ENCODE peak calls at places on chromosomes 2 and 18, in eight cellular contexts. One of them, this sample, is unnamed.

GRCh38 chr2:235347691-235348090 is 146.2 kb upstream of the AGAP1 start:
- DNase-seq in AG09309: peak; percentile 52
- DNase-seq in pancreas: no peak
- DNase-seq in cardiac fibroblast: peak; percentile 42
- DNase-seq in colonic mucosa: no peak
- DNase-seq in heart left ventricle: no peak
- DNase-seq in tibial nerve: no peak
- DNase-seq in A549: peak; percentile 73
- DNase-seq in this sample: no peak

GRCh38 chr2:230172156-230172555 is 47.6 kb downstream of the SP110 start:
- DNase-seq in AG09309: no peak
- DNase-seq in pancreas: no peak
- DNase-seq in cardiac fibroblast: no peak
- DNase-seq in colonic mucosa: no peak
- DNase-seq in heart left ventricle: no peak
- DNase-seq in tibial nerve: no peak
- DNase-seq in A549: no peak
- DNase-seq in this sample: no peak

GRCh38 chr2:72214429-72215143 is 66.9 kb upstream of the CYP26B1 start:
- DNase-seq in AG09309: peak; percentile 64
- DNase-seq in pancreas: no peak
- DNase-seq in cardiac fibroblast: peak; percentile 60
- DNase-seq in colonic mucosa: no peak
- DNase-seq in heart left ventricle: no peak
- DNase-seq in tibial nerve: no peak
- DNase-seq in A549: peak; percentile 88
- DNase-seq in this sample: no peak

GRCh38 chr2:199015072-199015471 is 442.7 kb downstream of the SATB2 start:
- DNase-seq in AG09309: no peak
- DNase-seq in pancreas: no peak
- DNase-seq in cardiac fibroblast: no peak
- DNase-seq in colonic mucosa: no peak
- DNase-seq in heart left ventricle: no peak
- DNase-seq in tibial nerve: no peak
- DNase-seq in A549: no peak
- DNase-seq in this sample: no peak

GRCh38 chr2:2097549-2097948 is 233.5 kb downstream of the MYT1L start:
- DNase-seq in AG09309: no peak
- DNase-seq in pancreas: no peak
- DNase-seq in cardiac fibroblast: no peak
- DNase-seq in colonic mucosa: no peak
- DNase-seq in heart left ventricle: no peak
- DNase-seq in tibial nerve: no peak
- DNase-seq in A549: no peak
- DNase-seq in this sample: no peak

GRCh38 chr2:140892429-140892828 is 1238.4 kb downstream of the LRP1B start:
- DNase-seq in AG09309: no peak
- DNase-seq in pancreas: no peak
- DNase-seq in cardiac fibroblast: no peak
- DNase-seq in colonic mucosa: no peak
- DNase-seq in heart left ventricle: no peak
- DNase-seq in tibial nerve: no peak
- DNase-seq in A549: no peak
- DNase-seq in this sample: no peak

GRCh38 chr2:231785822-231786176 is 446 bp upstream of the COPS7B start:
- DNase-seq in AG09309: no peak
- DNase-seq in pancreas: no peak
- DNase-seq in cardiac fibroblast: no peak
- DNase-seq in colonic mucosa: no peak
- DNase-seq in heart left ventricle: no peak
- DNase-seq in tibial nerve: no peak
- DNase-seq in A549: no peak
- DNase-seq in this sample: no peak

GRCh38 chr2:14632133-14632936 is at the start of gene LRATD1:
- DNase-seq in AG09309: no peak
- DNase-seq in pancreas: peak; percentile 93
- DNase-seq in cardiac fibroblast: peak; percentile 15
- DNase-seq in colonic mucosa: peak; percentile 97
- DNase-seq in heart left ventricle: peak; percentile 78
- DNase-seq in tibial nerve: peak; percentile 63
- DNase-seq in A549: peak; percentile 53
- DNase-seq in this sample: peak; percentile 96

GRCh38 chr18:45637546-45638327 is 22.5 kb downstream of the SLC14A2 start:
- DNase-seq in AG09309: no peak
- DNase-seq in pancreas: no peak
- DNase-seq in cardiac fibroblast: no peak
- DNase-seq in colonic mucosa: no peak
- DNase-seq in heart left ventricle: no peak
- DNase-seq in tibial nerve: no peak
- DNase-seq in A549: no peak
- DNase-seq in this sample: no peak

GRCh38 chr2:25492726-25493125 is 151.0 kb upstream of the DNMT3A start:
- DNase-seq in AG09309: no peak
- DNase-seq in pancreas: no peak
- DNase-seq in cardiac fibroblast: no peak
- DNase-seq in colonic mucosa: no peak
- DNase-seq in heart left ventricle: no peak
- DNase-seq in tibial nerve: no peak
- DNase-seq in A549: no peak
- DNase-seq in this sample: no peak

GRCh38 chr2:54639609-54640008 is 83.9 kb upstream of the EML6 start:
- DNase-seq in AG09309: no peak
- DNase-seq in pancreas: no peak
- DNase-seq in cardiac fibroblast: peak; percentile 33
- DNase-seq in colonic mucosa: no peak
- DNase-seq in heart left ventricle: no peak
- DNase-seq in tibial nerve: no peak
- DNase-seq in A549: peak; percentile 31
- DNase-seq in this sample: no peak

GRCh38 chr18:33745396-33745795 is 167.4 kb downstream of the ASXL3 start:
- DNase-seq in AG09309: no peak
- DNase-seq in pancreas: no peak
- DNase-seq in cardiac fibroblast: no peak
- DNase-seq in colonic mucosa: no peak
- DNase-seq in heart left ventricle: no peak
- DNase-seq in tibial nerve: no peak
- DNase-seq in A549: no peak
- DNase-seq in this sample: no peak

GRCh38 chr2:232129483-232129882 is 168.0 kb downstream of the DIS3L2 start:
- DNase-seq in AG09309: no peak
- DNase-seq in pancreas: no peak
- DNase-seq in cardiac fibroblast: peak; percentile 49
- DNase-seq in colonic mucosa: no peak
- DNase-seq in heart left ventricle: no peak
- DNase-seq in tibial nerve: no peak
- DNase-seq in A549: no peak
- DNase-seq in this sample: no peak

GRCh38 chr18:13278231-13278630 is 59.7 kb downstream of the LDLRAD4 start:
- DNase-seq in AG09309: no peak
- DNase-seq in pancreas: no peak
- DNase-seq in cardiac fibroblast: no peak
- DNase-seq in colonic mucosa: no peak
- DNase-seq in heart left ventricle: no peak
- DNase-seq in tibial nerve: no peak
- DNase-seq in A549: no peak
- DNase-seq in this sample: no peak

GRCh38 chr18:63079114-63079513 is 240.5 kb downstream of the BCL2 start:
- DNase-seq in AG09309: no peak
- DNase-seq in pancreas: no peak
- DNase-seq in cardiac fibroblast: no peak
- DNase-seq in colonic mucosa: no peak
- DNase-seq in heart left ventricle: no peak
- DNase-seq in tibial nerve: no peak
- DNase-seq in A549: no peak
- DNase-seq in this sample: no peak

GRCh38 chr2:20490300-20491181 is 43.7 kb downstream of the RHOB start:
- DNase-seq in AG09309: peak; percentile 45
- DNase-seq in pancreas: peak; percentile 44
- DNase-seq in cardiac fibroblast: peak; percentile 92
- DNase-seq in colonic mucosa: no peak
- DNase-seq in heart left ventricle: no peak
- DNase-seq in tibial nerve: no peak
- DNase-seq in A549: peak; percentile 9
- DNase-seq in this sample: no peak

GRCh38 chr2:239978381-239978780 is 46.8 kb downstream of the NDUFA10 start:
- DNase-seq in AG09309: peak; percentile 90
- DNase-seq in pancreas: no peak
- DNase-seq in cardiac fibroblast: peak; percentile 77
- DNase-seq in colonic mucosa: no peak
- DNase-seq in heart left ventricle: no peak
- DNase-seq in tibial nerve: no peak
- DNase-seq in A549: no peak
- DNase-seq in this sample: no peak

GRCh38 chr2:181570833-181571661 is 85.9 kb downstream of the CERKL start:
- DNase-seq in AG09309: no peak
- DNase-seq in pancreas: no peak
- DNase-seq in cardiac fibroblast: peak; percentile 29
- DNase-seq in colonic mucosa: no peak
- DNase-seq in heart left ventricle: no peak
- DNase-seq in tibial nerve: no peak
- DNase-seq in A549: peak; percentile 14
- DNase-seq in this sample: no peak

GRCh38 chr2:46568212-46569009 is 89.0 kb downstream of the TMEM247 start:
- DNase-seq in AG09309: no peak
- DNase-seq in pancreas: no peak
- DNase-seq in cardiac fibroblast: no peak
- DNase-seq in colonic mucosa: no peak
- DNase-seq in heart left ventricle: no peak
- DNase-seq in tibial nerve: no peak
- DNase-seq in A549: no peak
- DNase-seq in this sample: no peak

GRCh38 chr18:56515522-56515921 is 122.9 kb downstream of the TXNL1 start:
- DNase-seq in AG09309: no peak
- DNase-seq in pancreas: no peak
- DNase-seq in cardiac fibroblast: no peak
- DNase-seq in colonic mucosa: no peak
- DNase-seq in heart left ventricle: no peak
- DNase-seq in tibial nerve: no peak
- DNase-seq in A549: no peak
- DNase-seq in this sample: no peak

GRCh38 chr2:68303033-68303901 is 16.5 kb downstream of the CNRIP1 start:
- DNase-seq in AG09309: no peak
- DNase-seq in pancreas: no peak
- DNase-seq in cardiac fibroblast: no peak
- DNase-seq in colonic mucosa: no peak
- DNase-seq in heart left ventricle: no peak
- DNase-seq in tibial nerve: no peak
- DNase-seq in A549: no peak
- DNase-seq in this sample: no peak

GRCh38 chr2:120624738-120625446 is 110.8 kb upstream of the GLI2 start:
- DNase-seq in AG09309: no peak
- DNase-seq in pancreas: no peak
- DNase-seq in cardiac fibroblast: no peak
- DNase-seq in colonic mucosa: no peak
- DNase-seq in heart left ventricle: no peak
- DNase-seq in tibial nerve: no peak
- DNase-seq in A549: no peak
- DNase-seq in this sample: no peak

GRCh38 chr2:85433511-85434089 is 15.1 kb downstream of the SH2D6 start:
- DNase-seq in AG09309: peak; percentile 90
- DNase-seq in pancreas: peak; percentile 79
- DNase-seq in cardiac fibroblast: peak; percentile 96
- DNase-seq in colonic mucosa: peak; percentile 79
- DNase-seq in heart left ventricle: peak; percentile 82
- DNase-seq in tibial nerve: peak; percentile 81
- DNase-seq in A549: peak; percentile 55
- DNase-seq in this sample: no peak

DNA sequence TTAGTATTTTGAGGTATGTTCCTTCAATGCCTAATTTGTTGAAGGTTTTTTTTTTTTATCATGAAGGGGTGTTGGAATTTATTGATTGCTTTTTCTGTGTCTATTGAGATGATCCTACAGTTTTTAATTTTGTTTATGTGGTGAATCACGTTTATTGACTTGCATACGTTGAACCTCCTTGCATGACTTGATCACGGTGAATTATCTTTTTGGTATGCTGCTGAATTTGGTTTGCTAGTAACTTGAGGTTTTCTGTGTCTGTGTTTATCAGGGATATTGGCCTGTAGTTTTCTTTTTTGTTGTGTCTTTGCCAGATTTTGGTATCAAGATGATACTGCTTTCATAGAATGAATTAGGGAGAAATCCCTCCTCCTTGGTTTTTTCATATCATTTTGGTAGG is 23.9 kb downstream of the CLIP4 start:
- DNase-seq in AG09309: no peak
- DNase-seq in pancreas: no peak
- DNase-seq in cardiac fibroblast: peak; percentile 17
- DNase-seq in colonic mucosa: no peak
- DNase-seq in heart left ventricle: no peak
- DNase-seq in tibial nerve: no peak
- DNase-seq in A549: no peak
- DNase-seq in this sample: no peak
- TF ChIP-seq CTCF in AG09309: no peak
- TF ChIP-seq CTCF in pancreas: no peak
- TF ChIP-seq CTCF in cardiac fibroblast: no peak
- TF ChIP-seq CTCF in colonic mucosa: no peak
- TF ChIP-seq CTCF in heart left ventricle: no peak
- TF ChIP-seq CTCF in tibial nerve: no peak
- TF ChIP-seq CTCF in A549: no peak
- TF ChIP-seq CTCF in this sample: no peak

GRCh38 chr2:144914113-144914512 is 394.2 kb upstream of the ZEB2 start:
- DNase-seq in AG09309: no peak
- DNase-seq in pancreas: no peak
- DNase-seq in cardiac fibroblast: no peak
- DNase-seq in colonic mucosa: no peak
- DNase-seq in heart left ventricle: no peak
- DNase-seq in tibial nerve: no peak
- DNase-seq in A549: no peak
- DNase-seq in this sample: no peak
- TF ChIP-seq CTCF in AG09309: no peak
- TF ChIP-seq CTCF in pancreas: no peak
- TF ChIP-seq CTCF in cardiac fibroblast: no peak
- TF ChIP-seq CTCF in colonic mucosa: no peak
- TF ChIP-seq CTCF in heart left ventricle: no peak
- TF ChIP-seq CTCF in tibial nerve: no peak
- TF ChIP-seq CTCF in A549: no peak
- TF ChIP-seq CTCF in this sample: no peak

GRCh38 chr2:113157897-113158753 is 15.6 kb upstream of the PSD4 start:
- DNase-seq in AG09309: no peak
- DNase-seq in pancreas: no peak
- DNase-seq in cardiac fibroblast: no peak
- DNase-seq in colonic mucosa: peak; percentile 37
- DNase-seq in heart left ventricle: no peak
- DNase-seq in tibial nerve: no peak
- DNase-seq in A549: peak; percentile 26
- DNase-seq in this sample: no peak
- TF ChIP-seq CTCF in AG09309: no peak
- TF ChIP-seq CTCF in pancreas: no peak
- TF ChIP-seq CTCF in cardiac fibroblast: no peak
- TF ChIP-seq CTCF in colonic mucosa: no peak
- TF ChIP-seq CTCF in heart left ventricle: no peak
- TF ChIP-seq CTCF in tibial nerve: no peak
- TF ChIP-seq CTCF in A549: no peak
- TF ChIP-seq CTCF in this sample: no peak

DNA sequence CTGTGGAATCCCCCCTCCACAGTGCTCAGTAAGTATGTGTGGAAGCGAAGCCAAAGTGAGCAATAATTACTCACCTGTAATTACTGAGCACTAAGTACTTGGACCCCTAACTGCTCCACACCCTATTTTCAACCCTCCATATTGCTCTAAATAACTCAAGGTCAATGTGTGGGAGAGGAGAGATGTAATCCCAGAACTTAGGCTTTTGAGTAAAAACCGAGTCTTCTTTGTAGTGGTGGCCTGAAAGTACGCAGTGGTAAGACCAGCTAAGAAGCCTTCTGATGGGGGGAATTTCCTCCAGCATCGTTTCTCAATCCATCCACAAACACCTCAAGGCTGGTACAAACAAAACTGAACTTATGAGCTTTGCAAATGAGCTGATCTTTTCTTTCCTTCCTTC is 551.6 kb downstream of the ZEB2 start:
- DNase-seq in AG09309: no peak
- DNase-seq in pancreas: no peak
- DNase-seq in cardiac fibroblast: no peak
- DNase-seq in colonic mucosa: no peak
- DNase-seq in heart left ventricle: no peak
- DNase-seq in tibial nerve: no peak
- DNase-seq in A549: no peak
- DNase-seq in this sample: no peak
- TF ChIP-seq CTCF in AG09309: no peak
- TF ChIP-seq CTCF in pancreas: no peak
- TF ChIP-seq CTCF in cardiac fibroblast: no peak
- TF ChIP-seq CTCF in colonic mucosa: no peak
- TF ChIP-seq CTCF in heart left ventricle: no peak
- TF ChIP-seq CTCF in tibial nerve: no peak
- TF ChIP-seq CTCF in A549: no peak
- TF ChIP-seq CTCF in this sample: no peak